ENCODE peak calls at places on chromosomes 12 and 14, in eight cellular contexts. I is HFF-Myc; C is lower leg skin; B is CD8-positive, alpha-beta T cell; S is stomach; V is pancreas; N is lower lobe of right lung; Z is HCT116. A is an unnamed sample.

GRCh38 chr14:105499256-105500035 is 8.4 kb downstream of the TEDC1 start:
- DNase-seq in S (no peak), Z (no peak), I (no peak), C (peak), V (no peak), N (no peak), B (no peak), A (peak)

GRCh38 chr12:27554421-27555186 is 30.6 kb downstream of the PPFIBP1 start:
- DNase-seq in Z (no peak), N (no peak), V (no peak), S (no peak), C (peak), I (no peak), B (no peak), A (no peak)

GRCh38 chr14:100078997-100079561 is 13.9 kb downstream of the EVL start:
- DNase-seq in S (peak), B (peak), I (peak), Z (no peak), V (no peak), C (peak), N (no peak), A (no peak)

GRCh38 chr12:43069768-43070221 is 480.2 kb upstream of the PRICKLE1 start:
- DNase-seq in C (no peak), V (peak), Z (no peak), N (no peak), I (no peak), B (no peak), S (no peak), A (no peak)

GRCh38 chr12:58887071-58887470 is 33.2 kb downstream of the LRIG3 start:
- DNase-seq in I (no peak), V (no peak), Z (no peak), N (no peak), S (no peak), C (no peak), B (no peak), A (no peak)

GRCh38 chr12:88529531-88530488 is 50.5 kb downstream of the KITLG start:
- DNase-seq in N (no peak), I (no peak), S (no peak), Z (no peak), B (no peak), C (no peak), V (no peak), A (no peak)

GRCh38 chr14:22122227-22123187 is 448.9 kb upstream of the OR4E1 start:
- DNase-seq in C (no peak), V (no peak), N (no peak), B (no peak), S (no peak), Z (no peak), I (no peak), A (no peak)

GRCh38 chr12:48296586-48297396 is 53.9 kb downstream of the ZNF641 start:
- DNase-seq in N (peak), V (peak), Z (no peak), B (peak), S (peak), I (peak), C (peak), A (peak)

GRCh38 chr12:47205532-47206449 is 126.0 kb upstream of the AMIGO2 start:
- DNase-seq in B (no peak), C (no peak), N (no peak), S (no peak), I (no peak), V (no peak), Z (no peak), A (no peak)

GRCh38 chr12:113591480-113591971 is 119.9 kb upstream of the LHX5 start:
- DNase-seq in Z (no peak), C (no peak), B (no peak), V (no peak), S (no peak), I (no peak), N (peak), A (peak)

GRCh38 chr14:106631886-106632285 is 1105.5 kb downstream of the TMEM121 start:
- DNase-seq in V (no peak), I (no peak), Z (no peak), N (no peak), B (no peak), S (no peak), C (no peak), A (no peak)

GRCh38 chr12:57106021-57106708 is 5.0 kb downstream of the STAT6 start:
- DNase-seq in V (no peak), B (no peak), S (peak), I (no peak), N (no peak), Z (no peak), C (no peak), A (no peak)

GRCh38 chr14:80211143-80212024 is at the start of gene DIO2:
- DNase-seq in V (peak), Z (no peak), S (no peak), N (no peak), C (no peak), B (no peak), I (peak), A (no peak)

GRCh38 chr14:85416771-85417170 is 113.2 kb upstream of the FLRT2 start:
- DNase-seq in B (no peak), Z (no peak), N (no peak), I (peak), S (no peak), C (no peak), V (no peak), A (no peak)

GRCh38 chr12:105986779-105987686 is 151.7 kb downstream of the NUAK1 start:
- DNase-seq in V (no peak), C (no peak), S (no peak), N (no peak), B (no peak), Z (no peak), I (no peak), A (peak)

GRCh38 chr14:103091883-103092222 is 2.7 kb upstream of the EXOC3L4 start:
- DNase-seq in Z (no peak), B (no peak), I (no peak), C (no peak), N (no peak), V (no peak), S (no peak), A (no peak)
- TF ChIP-seq CTCF in Z (no peak), B (no peak), I (no peak), C (no peak), N (no peak), V (no peak), S (no peak), A (no peak)

GRCh38 chr12:32947203-32947795 is 50.7 kb upstream of the PKP2 start:
- DNase-seq in C (no peak), N (no peak), V (no peak), B (no peak), I (no peak), Z (peak), S (no peak), A (no peak)
- TF ChIP-seq CTCF in C (no peak), N (peak), V (no peak), B (no peak), I (no peak), Z (no peak), S (no peak), A (no peak)

GRCh38 chr14:35727764-35728163 is 81.3 kb downstream of the RALGAPA1 start:
- DNase-seq in N (no peak), Z (no peak), V (no peak), C (no peak), B (no peak), I (no peak), S (no peak), A (no peak)

GRCh38 chr14:35725934-35726333 is 83.2 kb downstream of the RALGAPA1 start:
- DNase-seq in I (no peak), C (no peak), B (no peak), Z (no peak), V (no peak), S (no peak), N (no peak), A (no peak)

GRCh38 chr14:35730871-35731270 is 78.2 kb downstream of the RALGAPA1 start:
- DNase-seq in B (no peak), Z (no peak), S (no peak), N (no peak), C (no peak), I (no peak), V (no peak), A (no peak)
- TF ChIP-seq CTCF in B (no peak), Z (no peak), S (no peak), N (no peak), C (no peak), I (no peak), V (no peak), A (no peak)

GRCh38 chr12:64240781-64241180 is 18.7 kb upstream of the KICS2 start:
- DNase-seq in B (no peak), Z (no peak), I (no peak), S (no peak), V (no peak), C (no peak), N (no peak), A (no peak)

GRCh38 chr12:64232201-64232600 is 10.1 kb upstream of the KICS2 start:
- DNase-seq in B (no peak), Z (no peak), V (no peak), C (no peak), N (no peak), S (no peak), I (no peak), A (no peak)

GRCh38 chr12:64237382-64237781 is 15.3 kb upstream of the KICS2 start:
- DNase-seq in I (no peak), V (no peak), C (no peak), S (no peak), N (no peak), Z (no peak), B (no peak), A (no peak)

GRCh38 chr12:64236549-64236948 is 14.5 kb upstream of the KICS2 start:
- DNase-seq in S (no peak), N (no peak), Z (peak), I (no peak), C (no peak), V (no peak), B (no peak), A (no peak)
- TF ChIP-seq CTCF in S (no peak), N (no peak), Z (peak), I (no peak), C (no peak), V (no peak), B (no peak), A (no peak)

DNA sequence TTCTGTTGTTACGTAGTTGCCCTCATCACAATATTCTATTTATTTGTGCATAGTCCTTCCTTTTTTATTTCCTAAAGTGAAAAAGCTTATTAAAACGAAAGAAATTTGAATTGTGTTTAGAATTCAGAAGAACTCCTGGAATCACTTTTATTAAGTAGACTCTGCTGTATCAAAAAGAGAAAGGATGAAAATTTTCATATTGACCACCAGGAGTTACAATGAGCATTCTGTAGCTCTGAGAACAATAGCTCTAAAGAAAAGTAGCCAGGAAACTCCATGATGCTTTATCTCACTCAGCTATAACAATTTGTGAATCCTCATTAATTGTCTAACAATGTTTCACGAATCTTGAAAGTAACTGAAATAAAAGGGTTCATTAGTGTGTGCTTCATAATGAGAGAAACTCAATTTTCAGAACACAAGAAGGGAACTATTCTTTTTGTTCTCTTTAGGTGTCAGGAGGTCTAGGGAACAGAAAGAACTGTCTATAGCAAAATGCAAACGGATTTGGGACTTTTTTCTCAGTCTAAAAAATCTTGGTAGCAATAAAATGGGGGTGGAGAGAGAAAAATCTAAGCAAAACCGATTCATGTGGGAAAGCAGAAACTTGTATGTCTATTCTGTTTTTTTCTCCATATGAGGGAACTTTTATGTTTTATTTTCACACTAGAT is 19.3 kb downstream of the ASCL1 start:
- DNase-seq in Z (no peak), N (no peak), B (no peak), V (no peak), S (no peak), I (no peak), C (no peak), A (no peak)
- TF ChIP-seq CTCF in Z (peak), N (no peak), B (no peak), V (no peak), S (no peak), I (no peak), C (no peak), A (peak)

DNA sequence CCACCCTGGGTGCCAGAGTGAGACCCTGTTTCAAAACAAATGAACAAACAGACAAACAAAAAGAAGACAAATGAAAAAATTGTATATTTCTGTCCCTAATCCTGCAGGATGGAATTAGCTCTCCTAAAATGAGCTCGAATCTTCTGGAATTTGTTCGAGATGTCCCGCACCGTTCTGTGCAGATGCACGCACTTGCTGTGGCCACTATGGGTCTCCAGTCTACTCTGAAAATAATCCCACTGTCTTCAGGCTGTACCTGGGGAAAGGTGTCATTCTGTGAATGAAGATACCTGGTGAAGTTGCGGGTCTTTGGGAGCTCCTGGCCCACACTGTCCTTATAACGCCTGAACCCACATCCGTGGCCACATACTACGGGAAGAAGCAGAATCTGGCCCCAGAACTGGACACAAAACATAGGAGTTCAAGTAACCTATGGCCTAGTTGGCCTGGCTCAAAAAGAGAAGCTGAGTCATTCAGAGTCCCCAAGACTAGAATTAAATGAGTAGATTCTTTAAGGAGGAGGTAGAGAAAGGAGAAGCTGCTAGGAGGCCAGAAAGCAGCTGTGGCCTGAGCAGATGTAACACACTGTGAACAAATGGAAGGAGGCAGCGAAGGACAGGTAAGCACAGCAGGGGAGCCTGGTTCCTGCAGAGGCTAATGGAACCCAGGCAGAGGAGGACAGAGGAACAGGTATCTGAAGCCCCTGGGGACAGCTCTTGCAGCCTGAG is 108.6 kb downstream of the FOXN3 start:
- DNase-seq in V (no peak), B (no peak), S (no peak), N (no peak), Z (no peak), I (no peak), C (no peak), A (peak)
- TF ChIP-seq CTCF in V (no peak), B (no peak), S (no peak), N (no peak), Z (no peak), I (no peak), C (no peak), A (peak)

GRCh38 chr14:60195179-60195810 is 30.1 kb upstream of the DHRS7 start:
- DNase-seq in B (no peak), I (no peak), V (no peak), N (no peak), Z (no peak), C (no peak), S (no peak), A (no peak)
- TF ChIP-seq CTCF in B (no peak), I (no peak), V (no peak), N (no peak), Z (no peak), C (no peak), S (no peak), A (peak)

GRCh38 chr12:120225852-120226640 is 25.1 kb upstream of the RPLP0 start:
- DNase-seq in V (no peak), N (peak), S (peak), B (no peak), Z (no peak), C (no peak), I (no peak), A (peak)
- TF ChIP-seq CTCF in V (no peak), N (peak), S (no peak), B (no peak), Z (no peak), C (no peak), I (no peak), A (peak)

GRCh38 chr12:1591029-1591428 is 3.4 kb downstream of the FBXL14 start:
- DNase-seq in Z (no peak), I (no peak), N (no peak), B (no peak), V (no peak), C (no peak), S (no peak), A (no peak)
- TF ChIP-seq CTCF in Z (no peak), I (no peak), N (no peak), B (peak), V (no peak), C (no peak), S (no peak), A (peak)

A was measured in GM06990.